ENCODE peak calls at places on chromosomes 12 and 14, in eight cellular contexts. One of them, this sample, is unnamed. For H3K36me3 and H3K9me3, the result is how much of the 10 kb centered on the place peaks cover.

GRCh38 chr14:99476864-99477263 is 3.8 kb downstream of the SETD3 start:
- DNase-seq in CD8-positive, alpha-beta T cell: no peak
- DNase-seq in naive thymus-derived CD4-positive, alpha-beta T cell: no peak
- DNase-seq in uterus: no peak
- DNase-seq in esophagus squamous epithelium: no peak
- DNase-seq in fibroblast of lung: no peak
- DNase-seq in lung: no peak
- DNase-seq in left ventricle myocardium inferior: no peak
- DNase-seq in this sample: no peak

GRCh38 chr12:4809449-4810218 is 89.4 kb downstream of the GALNT8 start:
- DNase-seq in naive thymus-derived CD4-positive, alpha-beta T cell: no peak
- DNase-seq in uterus: no peak
- DNase-seq in lung: no peak
- DNase-seq in left ventricle myocardium inferior: no peak
- DNase-seq in fibroblast of lung: no peak
- DNase-seq in esophagus squamous epithelium: no peak
- DNase-seq in CD8-positive, alpha-beta T cell: no peak
- DNase-seq in this sample: no peak

GRCh38 chr12:53045646-53046045 is 4.2 kb upstream of the TNS2 start:
- DNase-seq in CD8-positive, alpha-beta T cell: no peak
- DNase-seq in lung: no peak
- DNase-seq in fibroblast of lung: no peak
- DNase-seq in uterus: peak
- DNase-seq in naive thymus-derived CD4-positive, alpha-beta T cell: no peak
- DNase-seq in left ventricle myocardium inferior: no peak
- DNase-seq in esophagus squamous epithelium: no peak
- DNase-seq in this sample: no peak

GRCh38 chr12:105257321-105257728 is 21.4 kb upstream of the APPL2 start:
- DNase-seq in uterus: no peak
- DNase-seq in esophagus squamous epithelium: no peak
- DNase-seq in CD8-positive, alpha-beta T cell: no peak
- DNase-seq in left ventricle myocardium inferior: no peak
- DNase-seq in fibroblast of lung: peak
- DNase-seq in naive thymus-derived CD4-positive, alpha-beta T cell: no peak
- DNase-seq in lung: no peak
- DNase-seq in this sample: no peak

GRCh38 chr14:100778951-100779690 is 46.8 kb upstream of the MEG3 start:
- DNase-seq in naive thymus-derived CD4-positive, alpha-beta T cell: no peak
- DNase-seq in lung: no peak
- DNase-seq in fibroblast of lung: no peak
- DNase-seq in uterus: no peak
- DNase-seq in left ventricle myocardium inferior: no peak
- DNase-seq in CD8-positive, alpha-beta T cell: no peak
- DNase-seq in esophagus squamous epithelium: no peak
- DNase-seq in this sample: no peak

GRCh38 chr14:60317609-60318008 is 68.6 kb downstream of the PPM1A start:
- DNase-seq in naive thymus-derived CD4-positive, alpha-beta T cell: no peak
- DNase-seq in lung: no peak
- DNase-seq in uterus: no peak
- DNase-seq in left ventricle myocardium inferior: no peak
- DNase-seq in fibroblast of lung: no peak
- DNase-seq in CD8-positive, alpha-beta T cell: no peak
- DNase-seq in esophagus squamous epithelium: no peak
- DNase-seq in this sample: peak

GRCh38 chr14:43165651-43166050 is 1341.4 kb downstream of the FSCB start:
- DNase-seq in CD8-positive, alpha-beta T cell: no peak
- DNase-seq in uterus: no peak
- DNase-seq in fibroblast of lung: no peak
- DNase-seq in naive thymus-derived CD4-positive, alpha-beta T cell: no peak
- DNase-seq in esophagus squamous epithelium: no peak
- DNase-seq in lung: no peak
- DNase-seq in left ventricle myocardium inferior: no peak
- DNase-seq in this sample: no peak

GRCh38 chr14:65153101-65153500 is 50.8 kb upstream of the MAX start:
- DNase-seq in lung: no peak
- DNase-seq in left ventricle myocardium inferior: no peak
- DNase-seq in esophagus squamous epithelium: no peak
- DNase-seq in uterus: peak
- DNase-seq in fibroblast of lung: no peak
- DNase-seq in CD8-positive, alpha-beta T cell: no peak
- DNase-seq in naive thymus-derived CD4-positive, alpha-beta T cell: no peak
- DNase-seq in this sample: peak

DNA sequence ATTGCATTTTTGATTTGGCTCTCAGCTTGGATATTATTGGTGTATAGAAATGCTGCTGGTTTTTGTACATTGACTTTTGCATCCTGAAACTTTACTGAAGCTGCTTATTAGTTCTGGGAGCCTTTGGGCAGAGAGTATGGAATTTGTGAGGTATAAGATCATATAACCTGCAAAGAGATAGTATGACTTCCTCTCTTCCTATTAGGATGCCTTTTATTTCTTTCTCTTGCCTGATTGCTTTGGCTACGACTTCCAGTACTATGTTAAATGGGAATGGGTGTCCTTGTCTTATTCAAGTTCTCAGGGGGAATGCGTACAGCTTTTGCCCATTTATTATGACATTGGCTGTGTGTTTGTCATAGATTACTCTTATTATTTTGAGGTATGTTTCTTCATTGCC is 23.5 kb downstream of the SCFD1 start:
- DNase-seq in left ventricle myocardium inferior: no peak
- DNase-seq in esophagus squamous epithelium: no peak
- DNase-seq in lung: no peak
- DNase-seq in naive thymus-derived CD4-positive, alpha-beta T cell: no peak
- DNase-seq in uterus: no peak
- DNase-seq in fibroblast of lung: no peak
- DNase-seq in CD8-positive, alpha-beta T cell: no peak
- DNase-seq in this sample: no peak
- H3K36me3 ChIP-seq in left ventricle myocardium inferior: half or more
- H3K36me3 ChIP-seq in esophagus squamous epithelium: half or more
- H3K36me3 ChIP-seq in lung: under half
- H3K36me3 ChIP-seq in naive thymus-derived CD4-positive, alpha-beta T cell: under half
- H3K36me3 ChIP-seq in uterus: under half
- H3K36me3 ChIP-seq in fibroblast of lung: under half
- H3K36me3 ChIP-seq in CD8-positive, alpha-beta T cell: under half
- H3K36me3 ChIP-seq in this sample: under half

GRCh38 chr12:133037207-133038005 is at the start of gene ZNF84:
- DNase-seq in CD8-positive, alpha-beta T cell: peak
- DNase-seq in fibroblast of lung: peak
- DNase-seq in uterus: peak
- DNase-seq in left ventricle myocardium inferior: peak
- DNase-seq in naive thymus-derived CD4-positive, alpha-beta T cell: peak
- DNase-seq in lung: peak
- DNase-seq in esophagus squamous epithelium: peak
- DNase-seq in this sample: peak
- H3K9me3 ChIP-seq in CD8-positive, alpha-beta T cell: under half
- H3K9me3 ChIP-seq in fibroblast of lung: under half
- H3K9me3 ChIP-seq in uterus: under half
- H3K9me3 ChIP-seq in left ventricle myocardium inferior: half or more
- H3K9me3 ChIP-seq in naive thymus-derived CD4-positive, alpha-beta T cell: under half
- H3K9me3 ChIP-seq in lung: under half
- H3K9me3 ChIP-seq in esophagus squamous epithelium: under half
- H3K9me3 ChIP-seq in this sample: under half

GRCh38 chr12:50175716-50176026 is 8.5 kb upstream of the CERS5 start:
- DNase-seq in esophagus squamous epithelium: no peak
- DNase-seq in left ventricle myocardium inferior: no peak
- DNase-seq in fibroblast of lung: no peak
- DNase-seq in lung: no peak
- DNase-seq in uterus: no peak
- DNase-seq in naive thymus-derived CD4-positive, alpha-beta T cell: no peak
- DNase-seq in CD8-positive, alpha-beta T cell: no peak
- DNase-seq in this sample: no peak
- H3K36me3 ChIP-seq in esophagus squamous epithelium: under half
- H3K36me3 ChIP-seq in left ventricle myocardium inferior: under half
- H3K36me3 ChIP-seq in fibroblast of lung: under half
- H3K36me3 ChIP-seq in lung: under half
- H3K36me3 ChIP-seq in uterus: under half
- H3K36me3 ChIP-seq in naive thymus-derived CD4-positive, alpha-beta T cell: under half
- H3K36me3 ChIP-seq in CD8-positive, alpha-beta T cell: under half
- H3K36me3 ChIP-seq in this sample: under half

DNA sequence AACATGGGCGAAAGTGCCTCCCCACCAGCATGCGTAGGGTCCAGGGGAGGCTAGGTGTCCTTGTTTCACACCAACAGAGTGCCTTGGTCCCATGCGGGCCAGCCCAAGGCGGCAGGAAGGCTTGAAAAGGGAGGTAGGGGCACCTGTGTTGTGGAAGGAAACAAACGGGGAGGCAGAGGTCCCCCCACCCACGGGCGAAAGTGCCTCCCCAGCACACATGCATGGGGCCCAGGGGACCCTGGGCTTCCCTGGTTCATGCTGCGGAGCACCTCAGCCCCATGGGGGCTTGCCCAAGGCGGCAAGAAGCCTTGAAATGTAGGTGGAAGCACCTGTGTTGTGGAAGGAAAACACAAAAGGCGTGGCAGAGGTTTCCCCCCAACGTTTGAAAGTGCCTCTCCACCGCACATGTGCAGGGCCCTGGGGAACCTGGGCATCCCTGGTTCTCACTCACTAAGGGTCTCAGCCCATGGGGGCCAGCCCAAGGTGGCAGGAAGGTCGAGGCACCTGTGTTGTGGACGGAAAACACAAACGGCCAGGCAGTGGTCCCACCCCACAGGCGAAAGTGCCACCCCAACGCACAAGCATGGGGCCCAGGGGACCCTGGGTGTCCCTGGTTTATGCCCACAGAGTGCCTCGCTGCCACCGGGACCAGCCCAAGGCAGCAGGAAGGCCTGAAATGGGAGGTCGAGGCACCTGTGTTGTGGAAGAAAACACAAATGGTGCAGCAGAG is 374.7 kb downstream of the ALG10 start:
- DNase-seq in naive thymus-derived CD4-positive, alpha-beta T cell: no peak
- DNase-seq in uterus: peak
- DNase-seq in left ventricle myocardium inferior: peak
- DNase-seq in esophagus squamous epithelium: no peak
- DNase-seq in CD8-positive, alpha-beta T cell: peak
- DNase-seq in lung: peak
- DNase-seq in fibroblast of lung: no peak
- DNase-seq in this sample: peak
- H3K9me3 ChIP-seq in naive thymus-derived CD4-positive, alpha-beta T cell: under half
- H3K9me3 ChIP-seq in uterus: under half
- H3K9me3 ChIP-seq in left ventricle myocardium inferior: half or more
- H3K9me3 ChIP-seq in esophagus squamous epithelium: under half
- H3K9me3 ChIP-seq in CD8-positive, alpha-beta T cell: under half
- H3K9me3 ChIP-seq in lung: under half
- H3K9me3 ChIP-seq in fibroblast of lung: under half
- H3K9me3 ChIP-seq in this sample: under half

DNA sequence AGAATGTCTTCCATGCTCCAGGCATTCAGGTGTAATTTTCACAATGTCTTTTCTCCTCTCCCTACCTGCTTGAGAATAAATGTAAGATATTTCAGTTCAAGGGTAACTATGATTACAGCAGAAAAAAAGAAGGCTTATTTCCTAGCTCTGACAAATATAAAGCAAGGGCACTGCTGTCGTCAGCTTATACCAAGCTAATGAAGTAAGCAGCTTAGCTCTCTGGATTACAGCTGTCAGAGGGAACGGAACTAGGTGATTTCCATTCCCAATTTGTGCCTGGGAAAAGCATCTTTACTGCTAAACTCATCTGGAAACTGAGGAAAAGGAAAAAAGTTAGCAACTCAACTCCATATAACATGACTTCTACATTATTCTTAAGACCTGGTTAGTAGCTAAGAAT is 56.5 kb downstream of the ZFYVE26 start:
- DNase-seq in fibroblast of lung: no peak
- DNase-seq in naive thymus-derived CD4-positive, alpha-beta T cell: no peak
- DNase-seq in uterus: no peak
- DNase-seq in left ventricle myocardium inferior: no peak
- DNase-seq in lung: no peak
- DNase-seq in esophagus squamous epithelium: no peak
- DNase-seq in CD8-positive, alpha-beta T cell: no peak
- DNase-seq in this sample: peak
- H3K36me3 ChIP-seq in fibroblast of lung: under half
- H3K36me3 ChIP-seq in naive thymus-derived CD4-positive, alpha-beta T cell: under half
- H3K36me3 ChIP-seq in uterus: under half
- H3K36me3 ChIP-seq in left ventricle myocardium inferior: half or more
- H3K36me3 ChIP-seq in lung: under half
- H3K36me3 ChIP-seq in esophagus squamous epithelium: half or more
- H3K36me3 ChIP-seq in CD8-positive, alpha-beta T cell: under half
- H3K36me3 ChIP-seq in this sample: under half

GRCh38 chr12:132907216-132907615 is 19.8 kb upstream of the CHFR start:
- DNase-seq in uterus: no peak
- DNase-seq in CD8-positive, alpha-beta T cell: no peak
- DNase-seq in fibroblast of lung: no peak
- DNase-seq in lung: no peak
- DNase-seq in naive thymus-derived CD4-positive, alpha-beta T cell: no peak
- DNase-seq in left ventricle myocardium inferior: no peak
- DNase-seq in esophagus squamous epithelium: no peak
- DNase-seq in this sample: peak

GRCh38 chr12:132909030-132909368 is 21.6 kb upstream of the CHFR start:
- DNase-seq in fibroblast of lung: no peak
- DNase-seq in left ventricle myocardium inferior: no peak
- DNase-seq in esophagus squamous epithelium: no peak
- DNase-seq in uterus: no peak
- DNase-seq in lung: no peak
- DNase-seq in CD8-positive, alpha-beta T cell: no peak
- DNase-seq in naive thymus-derived CD4-positive, alpha-beta T cell: no peak
- DNase-seq in this sample: no peak

GRCh38 chr12:132904718-132905328 is 17.4 kb upstream of the CHFR start:
- DNase-seq in lung: peak
- DNase-seq in esophagus squamous epithelium: no peak
- DNase-seq in fibroblast of lung: peak
- DNase-seq in uterus: peak
- DNase-seq in left ventricle myocardium inferior: peak
- DNase-seq in naive thymus-derived CD4-positive, alpha-beta T cell: peak
- DNase-seq in CD8-positive, alpha-beta T cell: peak
- DNase-seq in this sample: peak

GRCh38 chr12:132908145-132909029 is 21.0 kb upstream of the CHFR start:
- DNase-seq in uterus: peak
- DNase-seq in fibroblast of lung: peak
- DNase-seq in lung: peak
- DNase-seq in naive thymus-derived CD4-positive, alpha-beta T cell: peak
- DNase-seq in esophagus squamous epithelium: peak
- DNase-seq in left ventricle myocardium inferior: peak
- DNase-seq in CD8-positive, alpha-beta T cell: peak
- DNase-seq in this sample: peak
- H3K9me3 ChIP-seq in uterus: under half
- H3K9me3 ChIP-seq in fibroblast of lung: under half
- H3K9me3 ChIP-seq in lung: under half
- H3K9me3 ChIP-seq in naive thymus-derived CD4-positive, alpha-beta T cell: under half
- H3K9me3 ChIP-seq in esophagus squamous epithelium: under half
- H3K9me3 ChIP-seq in left ventricle myocardium inferior: under half
- H3K9me3 ChIP-seq in CD8-positive, alpha-beta T cell: under half
- H3K9me3 ChIP-seq in this sample: under half

GRCh38 chr14:69548566-69548965 is 26.1 kb downstream of the CCDC177 start:
- DNase-seq in uterus: no peak
- DNase-seq in left ventricle myocardium inferior: no peak
- DNase-seq in CD8-positive, alpha-beta T cell: no peak
- DNase-seq in naive thymus-derived CD4-positive, alpha-beta T cell: no peak
- DNase-seq in esophagus squamous epithelium: no peak
- DNase-seq in fibroblast of lung: no peak
- DNase-seq in lung: no peak
- DNase-seq in this sample: no peak
- H3K36me3 ChIP-seq in uterus: under half
- H3K36me3 ChIP-seq in left ventricle myocardium inferior: under half
- H3K36me3 ChIP-seq in CD8-positive, alpha-beta T cell: under half
- H3K36me3 ChIP-seq in naive thymus-derived CD4-positive, alpha-beta T cell: under half
- H3K36me3 ChIP-seq in esophagus squamous epithelium: under half
- H3K36me3 ChIP-seq in fibroblast of lung: under half
- H3K36me3 ChIP-seq in lung: under half
- H3K36me3 ChIP-seq in this sample: under half

DNA sequence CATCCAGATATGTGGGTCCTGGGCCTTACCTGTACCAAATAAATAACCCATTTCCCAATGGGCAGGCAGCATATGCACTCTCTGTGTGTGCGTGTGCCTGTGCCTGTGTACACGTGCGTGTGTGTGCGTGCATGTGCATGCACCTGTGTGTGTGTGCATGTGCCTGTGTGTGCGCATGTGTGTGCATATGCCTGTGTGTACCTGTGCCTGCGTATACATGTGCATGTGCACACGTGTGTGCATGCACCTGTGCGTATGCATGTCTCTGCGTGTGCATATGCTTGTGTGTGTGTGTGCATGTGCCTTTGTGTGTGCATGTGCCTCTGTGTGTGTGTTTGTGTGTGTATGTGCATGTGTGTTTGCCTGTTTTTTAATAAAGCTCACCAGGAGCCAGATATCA is 197.1 kb downstream of the PHETA1 start:
- DNase-seq in naive thymus-derived CD4-positive, alpha-beta T cell: no peak
- DNase-seq in lung: no peak
- DNase-seq in CD8-positive, alpha-beta T cell: no peak
- DNase-seq in esophagus squamous epithelium: no peak
- DNase-seq in fibroblast of lung: no peak
- DNase-seq in left ventricle myocardium inferior: no peak
- DNase-seq in uterus: no peak
- DNase-seq in this sample: no peak
- H3K9me3 ChIP-seq in naive thymus-derived CD4-positive, alpha-beta T cell: under half
- H3K9me3 ChIP-seq in lung: under half
- H3K9me3 ChIP-seq in CD8-positive, alpha-beta T cell: under half
- H3K9me3 ChIP-seq in esophagus squamous epithelium: under half
- H3K9me3 ChIP-seq in fibroblast of lung: under half
- H3K9me3 ChIP-seq in left ventricle myocardium inferior: under half
- H3K9me3 ChIP-seq in uterus: under half
- H3K9me3 ChIP-seq in this sample: under half

This sample was measured in WERI-Rb-1.